ENCODE peak calls at places on chromosomes 4 and X, in ten cellular contexts. P is colonic mucosa; V is GM13976; X is AML-193; J is NCI-H2081; O is prostate gland; A is ascending aorta; Q is mesenteric fat pad; M is stimulated activated effector memory CD8-positive, alpha-beta T cell treated with anti-CD3 and anti-CD28 coated beads, Interleukin-12 subunit alpha, Interleukin-12 subunit beta, amount 100 ng/mL, for 72 hours; W is CD4-positive, alpha-beta memory T cell. T is an unnamed sample.

GRCh38 chrX:68929332-68930150 is 100.7 kb downstream of the EFNB1 start:
- DNase-seq in P (no peak), V (no peak), X (no peak), J (no peak), O (peak), A (peak), Q (no peak), M (no peak), W (no peak), T (no peak)

GRCh38 chr4:8270912-8271815 is 1.6 kb downstream of the HTRA3 start:
- DNase-seq in P (no peak), V (no peak), X (no peak), J (no peak), O (no peak), A (no peak), Q (no peak), M (no peak), W (no peak), T (no peak)

GRCh38 chr4:125505637-125506036 is 190.9 kb downstream of the FAT4 start:
- DNase-seq in P (no peak), V (no peak), X (no peak), J (no peak), O (no peak), A (no peak), Q (no peak), M (no peak), W (no peak), T (no peak)

GRCh38 chrX:110407910-110408545 is 49.4 kb downstream of the RTL9 start:
- DNase-seq in P (peak), V (peak), X (no peak), J (peak), O (peak), A (no peak), Q (no peak), M (peak), W (peak), T (peak)

GRCh38 chr4:176525576-176525975 is 205.8 kb downstream of the SPCS3 start:
- DNase-seq in P (no peak), V (no peak), X (no peak), J (no peak), O (no peak), A (no peak), Q (no peak), M (no peak), W (no peak), T (no peak)

GRCh38 chr4:184506527-184507121 is 32.3 kb upstream of the IRF2 start:
- DNase-seq in P (no peak), V (peak), X (peak), J (no peak), O (no peak), A (no peak), Q (no peak), M (no peak), W (peak), T (peak)

GRCh38 chr4:40908297-40908696 is 158.5 kb downstream of the NSUN7 start:
- DNase-seq in P (peak), V (no peak), X (no peak), J (no peak), O (no peak), A (no peak), Q (no peak), M (no peak), W (no peak), T (no peak)

GRCh38 chr4:151540728-151541437 is 131.9 kb downstream of the FHIP1A start:
- DNase-seq in P (peak), V (no peak), X (no peak), J (peak), O (peak), A (no peak), Q (no peak), M (no peak), W (no peak), T (no peak)

GRCh38 chrX:24676403-24677024 is 17.2 kb upstream of the POLA1 start:
- DNase-seq in P (no peak), V (peak), X (no peak), J (no peak), O (no peak), A (no peak), Q (no peak), M (no peak), W (no peak), T (no peak)

T was measured in MV-4-11.